ENCODE peak calls at places on chromosomes 13 and 19, in six cellular contexts. N, Y, A, T, W and S are unnamed samples.

GRCh38 chr13:98118865-98119264 is 24.0 kb upstream of the FARP1 start:
- DNase-seq in N (no peak), Y (no peak), A (no peak), T (no peak), W (no peak), S (no peak)

GRCh38 chr13:37070956-37071355 is 11.5 kb upstream of the SUPT20H start:
- DNase-seq in N (no peak), Y (no peak), A (no peak), T (peak), W (no peak), S (peak)

GRCh38 chr19:15194938-15195337 is 5.9 kb downstream of the NOTCH3 start:
- DNase-seq in N (no peak), Y (peak), A (no peak), T (peak), W (no peak), S (peak)

GRCh38 chr19:18633321-18633720 is 3.5 kb upstream of the KLHL26 start:
- DNase-seq in N (no peak), Y (no peak), A (no peak), T (no peak), W (no peak), S (no peak)

GRCh38 chr19:42360787-42361544 is 29.1 kb downstream of the CNFN start:
- DNase-seq in N (no peak), Y (peak), A (no peak), T (no peak), W (no peak), S (no peak)

GRCh38 chr19:43524922-43525835 is 1.8 kb downstream of the ETHE1 start:
- DNase-seq in N (no peak), Y (peak), A (no peak), T (peak), W (peak), S (peak)

GRCh38 chr13:93248627-93249047 is 22.0 kb downstream of the GPC6 start:
- DNase-seq in N (no peak), Y (peak), A (no peak), T (peak), W (no peak), S (no peak)

GRCh38 chr13:44726214-44726613 is 150.1 kb upstream of the TSC22D1 start:
- DNase-seq in N (peak), Y (peak), A (no peak), T (peak), W (no peak), S (peak)

GRCh38 chr13:46614582-46614981 is 61.6 kb downstream of the LRCH1 start:
- DNase-seq in N (no peak), Y (no peak), A (no peak), T (peak), W (peak), S (peak)

GRCh38 chr19:48925240-48925843 is 8.2 kb upstream of the DHDH start:
- DNase-seq in N (peak), Y (peak), A (no peak), T (peak), W (no peak), S (peak)

GRCh38 chr19:57075801-57076492 is 43.8 kb upstream of the USP29 start:
- DNase-seq in N (no peak), Y (no peak), A (no peak), T (no peak), W (no peak), S (no peak)

GRCh38 chr19:7522923-7523667 is 671 bp downstream of the MCOLN1 start:
- DNase-seq in N (no peak), Y (peak), A (no peak), T (no peak), W (peak), S (no peak)

GRCh38 chr19:37074111-37074510 is 4.1 kb upstream of the ZNF420 start:
- DNase-seq in N (no peak), Y (no peak), A (no peak), T (no peak), W (no peak), S (no peak)

GRCh38 chr13:85287528-85287927 is 511.7 kb downstream of the SLITRK6 start:
- DNase-seq in N (no peak), Y (no peak), A (no peak), T (no peak), W (no peak), S (no peak)

GRCh38 chr13:83298636-83299035 is 583.6 kb downstream of the SLITRK1 start:
- DNase-seq in N (no peak), Y (no peak), A (no peak), T (no peak), W (no peak), S (no peak)

GRCh38 chr13:71979616-71980015 is 112.6 kb upstream of the DACH1 start:
- DNase-seq in N (no peak), Y (no peak), A (no peak), T (no peak), W (no peak), S (peak)

GRCh38 chr13:27466513-27466912 is 16.1 kb upstream of the MTIF3 start:
- DNase-seq in N (no peak), Y (no peak), A (no peak), T (no peak), W (no peak), S (no peak)

GRCh38 chr13:29454931-29455481 is 140.5 kb downstream of the SLC7A1 start:
- DNase-seq in N (no peak), Y (peak), A (no peak), T (peak), W (no peak), S (peak)

GRCh38 chr19:6233827-6234511 is 45.8 kb downstream of the MLLT1 start:
- DNase-seq in N (no peak), Y (no peak), A (no peak), T (no peak), W (peak), S (no peak)

GRCh38 chr13:105848494-105848893 is 687.0 kb downstream of the EFNB2 start:
- DNase-seq in N (no peak), Y (no peak), A (no peak), T (no peak), W (no peak), S (peak)

GRCh38 chr19:33194884-33195710 is 967 bp downstream of the LRP3 start:
- DNase-seq in N (no peak), Y (peak), A (no peak), T (peak), W (peak), S (peak)

GRCh38 chr19:1389033-1389940 is 5.6 kb downstream of the NDUFS7 start:
- DNase-seq in N (no peak), Y (no peak), A (no peak), T (no peak), W (no peak), S (no peak)

GRCh38 chr19:18743281-18743825 is 47.8 kb downstream of the COMP start:
- DNase-seq in N (no peak), Y (no peak), A (no peak), T (peak), W (peak), S (peak)

GRCh38 chr19:14410054-14410774 is 8.9 kb downstream of the DDX39A start:
- DNase-seq in N (no peak), Y (no peak), A (no peak), T (no peak), W (no peak), S (no peak)

GRCh38 chr19:48492925-48493717 is 18.5 kb downstream of the LMTK3 start:
- DNase-seq in N (peak), Y (peak), A (peak), T (peak), W (peak), S (peak)

GRCh38 chr19:19661675-19662251 is 1.7 kb downstream of the ATP13A1 start:
- DNase-seq in N (no peak), Y (no peak), A (no peak), T (no peak), W (no peak), S (no peak)

GRCh38 chr19:41428481-41428859 is 1.3 kb upstream of the B3GNT8 start:
- DNase-seq in N (no peak), Y (no peak), A (no peak), T (no peak), W (no peak), S (no peak)

GRCh38 chr13:23447927-23448326 is 14.4 kb upstream of the SACS start:
- DNase-seq in N (no peak), Y (peak), A (no peak), T (peak), W (no peak), S (peak)

GRCh38 chr13:109649713-109650112 is 136.7 kb downstream of the IRS2 start:
- DNase-seq in N (no peak), Y (no peak), A (no peak), T (no peak), W (no peak), S (no peak)